ENCODE peak calls at places on chromosomes 4 and X, in ten cellular contexts. D is HCT116, C is GM12878, J is uterus, Z is sigmoid colon, G is heart left ventricle, W is stomach, N is tibial nerve, E is Peyer's patch, V is body of pancreas. T is an unnamed sample.

GRCh38 chrX:68708503-68709290 is 61.2 kb downstream of the STARD8 start:
- DNase-seq in C (no peak), J (no peak), E (no peak), N (no peak), V (no peak), W (no peak), Z (no peak), G (no peak), D (no peak), T (no peak)

GRCh38 chr4:22216278-22216677 is 267.7 kb upstream of the KCNIP4 start:
- DNase-seq in Z (no peak), W (no peak), V (no peak), N (no peak), J (no peak), C (no peak), E (no peak), G (no peak), D (no peak), T (no peak)

GRCh38 chrX:149699761-149700160 is 12.1 kb upstream of the MAGEA11 start:
- DNase-seq in G (no peak), D (no peak), E (no peak), C (no peak), W (no peak), V (no peak), J (no peak), N (no peak), Z (no peak), T (no peak)

GRCh38 chr4:80188801-80189458 is 8.4 kb upstream of the PRDM8 start:
- DNase-seq in W (no peak), D (no peak), N (no peak), J (no peak), E (no peak), V (no peak), Z (no peak), C (no peak), G (no peak), T (no peak)

GRCh38 chr4:76504613-76505465 is 69.8 kb downstream of the SHROOM3 start:
- DNase-seq in W (no peak), E (no peak), D (peak; percentile 57), G (no peak), Z (no peak), N (no peak), J (no peak), C (no peak), V (no peak), T (no peak)

GRCh38 chrX:17738737-17739535 is 1.6 kb downstream of the SCML1 start:
- DNase-seq in D (no peak), C (peak; percentile 25), V (no peak), G (no peak), Z (no peak), J (no peak), N (no peak), W (no peak), E (no peak), T (no peak)

GRCh38 chr4:122412547-122412946 is 33.7 kb downstream of the ADAD1 start:
- DNase-seq in C (no peak), W (no peak), J (no peak), Z (no peak), E (no peak), D (no peak), N (no peak), V (no peak), G (no peak), T (no peak)

GRCh38 chrX:97310373-97310772 is 426.7 kb downstream of the RPA4 start:
- DNase-seq in G (no peak), Z (no peak), C (no peak), D (no peak), N (no peak), J (no peak), E (no peak), V (no peak), W (no peak), T (no peak)

GRCh38 chr4:78058591-78059523 is 1.7 kb downstream of the FRAS1 start:
- DNase-seq in J (peak; percentile 20), E (peak; percentile 59), Z (peak; percentile 77), W (peak; percentile 51), C (no peak), N (no peak), D (no peak), G (peak; percentile 49), V (peak; percentile 61), T (no peak)

GRCh38 chr4:78059524-78059889 is 2.4 kb downstream of the FRAS1 start:
- DNase-seq in W (peak; percentile 54), E (peak; percentile 67), G (peak; percentile 51), D (peak; percentile 84), Z (peak; percentile 70), N (no peak), J (no peak), C (no peak), V (peak; percentile 66), T (peak; percentile 24)

GRCh38 chr4:78057600-78058560 is 757 bp downstream of the FRAS1 start:
- DNase-seq in D (no peak), E (peak; percentile 70), Z (peak; percentile 75), W (peak; percentile 34), G (peak; percentile 45), J (peak; percentile 30), N (peak; percentile 21), C (no peak), V (peak; percentile 67), T (peak; percentile 32)

GRCh38 chr4:78057135-78057599 is at the start of gene FRAS1:
- DNase-seq in E (peak; percentile 46), D (no peak), J (peak; percentile 14), G (peak; percentile 52), Z (peak; percentile 68), N (no peak), C (no peak), V (peak; percentile 62), W (no peak), T (peak; percentile 1)

DNA sequence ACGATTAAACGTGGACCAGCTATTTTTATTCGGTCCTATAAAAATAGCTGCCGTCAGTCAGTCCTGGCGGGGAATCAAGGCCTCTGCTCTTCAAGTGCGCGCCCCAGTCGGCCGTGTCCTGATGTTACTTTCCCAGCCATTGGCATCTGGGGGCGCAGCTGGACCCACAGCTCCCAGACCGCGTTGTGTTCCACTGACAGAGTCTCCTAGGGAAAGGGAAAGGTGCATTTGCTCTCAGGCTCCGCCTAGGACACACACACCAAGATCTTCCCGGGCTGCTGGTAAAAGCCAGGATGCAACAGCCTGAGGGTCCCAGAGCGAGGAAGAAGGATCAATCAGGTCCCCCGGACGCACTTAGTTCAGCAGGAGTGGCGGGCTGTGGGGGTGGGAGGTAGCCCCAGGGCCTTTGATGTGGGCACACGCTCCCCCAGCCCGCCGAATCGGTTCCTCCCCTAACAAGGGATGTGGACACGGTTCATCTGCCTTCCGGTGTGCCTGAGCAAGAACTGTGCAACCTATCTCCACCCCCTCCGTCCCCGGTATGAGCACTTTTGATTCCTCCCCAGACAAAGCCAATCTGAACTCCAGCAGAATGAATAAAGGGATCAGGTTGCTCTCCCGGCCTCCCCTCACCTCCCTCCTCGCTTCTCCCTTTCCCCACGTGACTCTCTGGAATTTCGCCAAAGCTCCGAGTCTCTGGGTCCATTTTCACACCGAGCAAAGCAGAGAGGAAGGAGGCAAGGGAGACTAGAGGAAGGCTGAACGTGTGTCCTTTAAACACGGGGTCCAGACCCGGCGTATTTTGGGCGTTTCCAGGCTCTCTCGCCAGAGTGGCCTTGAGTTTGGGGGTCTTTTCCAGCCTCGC is 626 bp upstream of the FRAS1 start:
- DNase-seq in W (peak; percentile 81), V (peak; percentile 90), J (peak; percentile 56), C (no peak), Z (peak; percentile 90), N (peak; percentile 57), E (peak; percentile 74), D (peak; percentile 93), G (peak; percentile 82), T (peak; percentile 66)
- TF ChIP-seq POLR2A in W (no peak), V (peak; percentile 60), J (no peak), C (no peak), Z (peak; percentile 20), N (no peak), E (no peak), D (peak; percentile 82), G (no peak), T (no peak)

DNA sequence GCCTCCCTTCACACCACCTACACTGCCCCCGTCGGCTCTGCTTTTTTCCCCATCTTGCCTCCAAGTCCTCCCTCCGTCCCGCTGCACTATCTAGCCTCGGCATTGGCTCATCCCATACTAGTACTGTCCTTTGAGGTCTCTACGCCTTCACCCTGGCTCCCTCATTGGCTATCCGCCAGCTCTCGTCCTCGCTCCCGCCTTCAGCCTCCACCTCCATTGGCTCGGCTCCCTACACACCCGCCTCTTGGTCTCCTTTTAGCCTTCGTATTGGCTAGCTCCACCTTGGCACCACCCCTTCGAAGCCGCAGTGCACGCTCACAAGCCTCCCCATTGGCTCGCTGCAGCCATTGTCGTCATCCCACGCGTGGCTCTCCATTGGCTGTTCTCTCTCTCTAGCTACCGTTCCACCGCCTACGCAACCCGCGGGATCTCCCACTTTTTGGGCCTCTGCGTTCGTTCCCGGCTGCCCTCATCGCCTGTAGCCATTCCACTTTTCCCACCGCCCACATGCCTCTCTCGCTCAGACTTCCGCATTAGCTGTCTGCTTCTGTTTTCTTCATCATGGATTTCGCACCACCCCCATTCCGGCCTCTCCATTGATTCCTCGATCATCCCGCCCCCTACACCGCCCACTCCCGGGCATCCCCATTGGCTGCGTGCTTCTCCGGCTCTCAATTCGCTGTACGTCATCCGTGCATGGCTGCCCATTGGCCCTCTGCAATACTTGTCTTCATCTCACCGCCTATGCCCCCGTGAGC is 404 bp upstream of the PPP1R3F start:
- DNase-seq in W (peak; percentile 96), E (peak; percentile 98), N (peak; percentile 91), G (peak; percentile 97), Z (peak; percentile 99), V (peak; percentile 97), J (peak; percentile 95), D (peak; percentile 96), C (peak; percentile 93), T (peak; percentile 98)
- TF ChIP-seq POLR2A in W (peak; percentile 81), E (no peak), N (peak; percentile 71), G (no peak), Z (peak; percentile 45), V (peak; percentile 74), J (peak; percentile 58), D (no peak), C (peak; percentile 87), T (peak; percentile 79)

GRCh38 chrX:154019633-154020499 is at the start of gene IRAK1:
- DNase-seq in Z (no peak), V (peak; percentile 64), C (no peak), E (peak; percentile 75), J (peak; percentile 71), W (peak; percentile 55), D (no peak), N (peak; percentile 20), G (peak; percentile 66), T (peak; percentile 51)
- TF ChIP-seq POLR2A in Z (no peak), V (peak; percentile 35), C (peak; percentile 64), E (peak; percentile 55), J (peak; percentile 16), W (no peak), D (peak; percentile 43), N (peak; percentile 40), G (no peak), T (peak; percentile 18)

GRCh38 chrX:48597353-48598264 is at the start of gene WDR13:
- DNase-seq in G (peak; percentile 90), E (peak; percentile 96), D (peak; percentile 89), N (peak; percentile 84), V (peak; percentile 95), Z (peak; percentile 95), C (peak; percentile 84), J (peak; percentile 93), W (peak; percentile 92), T (peak; percentile 94)

GRCh38 chrX:48595929-48596328 is 1.4 kb upstream of the WDR13 start:
- DNase-seq in N (no peak), V (no peak), Z (no peak), W (no peak), D (no peak), E (no peak), J (no peak), G (no peak), C (no peak), T (no peak)

GRCh38 chrX:48600226-48600625 is 2.9 kb downstream of the WDR13 start:
- DNase-seq in D (no peak), Z (no peak), E (no peak), N (no peak), C (no peak), V (no peak), J (no peak), G (no peak), W (no peak), T (no peak)

GRCh38 chrX:48599341-48599740 is 2.0 kb downstream of the WDR13 start:
- DNase-seq in G (no peak), W (no peak), V (no peak), E (no peak), Z (no peak), D (no peak), C (no peak), N (no peak), J (no peak), T (no peak)

GRCh38 chrX:48598645-48599044 is 1.4 kb downstream of the WDR13 start:
- DNase-seq in W (no peak), Z (no peak), G (no peak), E (no peak), D (no peak), C (no peak), J (no peak), N (no peak), V (no peak), T (no peak)
- TF ChIP-seq POLR2A in W (no peak), Z (no peak), G (no peak), E (no peak), D (no peak), C (no peak), J (no peak), N (no peak), V (no peak), T (no peak)